ENCODE peak calls at places on chromosomes 5 and 9, in four cellular contexts. K is EL, A is T-helper 2 cell, I is kidney tubule cell. N is an unnamed sample.

GRCh38 chr5:135497971-135498661 is 37.6 kb downstream of the NEUROG1 start:
- DNase-seq in K (no peak), I (no peak), A (no peak), N (no peak)

GRCh38 chr5:177366528-177367322 is 9.0 kb downstream of the RGS14 start:
- DNase-seq in K (peak; percentile 88), A (no peak), I (peak; percentile 89), N (peak; percentile 92)

GRCh38 chr5:44845777-44846176 is 37.0 kb downstream of the MRPS30 start:
- DNase-seq in K (no peak), A (no peak), I (no peak), N (no peak)

GRCh38 chr9:124594215-124594614 is 87.0 kb upstream of the NR5A1 start:
- DNase-seq in A (no peak), K (no peak), I (no peak), N (no peak)

GRCh38 chr5:135700731-135701130 is 121.9 kb upstream of the CXCL14 start:
- DNase-seq in A (no peak), I (no peak), K (no peak), N (no peak)

GRCh38 chr9:133253268-133253667 is 21.7 kb downstream of the ABO start:
- DNase-seq in I (no peak), A (no peak), K (no peak), N (no peak)

GRCh38 chr5:117731445-117731844 is 1156.8 kb upstream of the SEMA6A start:
- DNase-seq in A (no peak), I (no peak), K (no peak), N (no peak)

GRCh38 chr9:120571443-120572257 is 8.3 kb downstream of the CDK5RAP2 start:
- DNase-seq in A (no peak), I (no peak), K (no peak), N (peak; percentile 57)

GRCh38 chr9:21682981-21683380 is 119.5 kb upstream of the MTAP start:
- DNase-seq in K (peak; percentile 34), A (no peak), I (peak; percentile 91), N (no peak)

GRCh38 chr5:147567917-147568598 is 58.2 kb upstream of the DPYSL3 start:
- DNase-seq in I (peak; percentile 68), A (no peak), K (peak; percentile 53), N (no peak)

GRCh38 chr5:892390-893136 is at the start of the genes BRD9 and TRIP13:
- DNase-seq in K (peak; percentile 84), I (peak; percentile 84), A (peak; percentile 77), N (peak; percentile 78)

GRCh38 chr5:158910782-158911692 is 188.7 kb downstream of the EBF1 start:
- DNase-seq in A (no peak), K (no peak), I (no peak), N (no peak)

GRCh38 chr5:78720997-78721396 is 72.4 kb upstream of the LHFPL2 start:
- DNase-seq in I (no peak), A (no peak), K (no peak), N (no peak)

GRCh38 chr5:149831492-149831891 is 101.4 kb downstream of the PPARGC1B start:
- DNase-seq in K (peak; percentile 73), A (no peak), I (peak; percentile 77), N (no peak)

GRCh38 chr5:18281947-18282557 is 647.8 kb downstream of the TAF11L14 start:
- DNase-seq in K (peak; percentile 29), A (no peak), I (peak; percentile 43), N (no peak)

GRCh38 chr9:123513554-123513953 is 157.6 kb downstream of the CRB2 start:
- DNase-seq in A (no peak), I (no peak), K (no peak), N (no peak)

GRCh38 chr5:135493406-135494180 is 41.4 kb upstream of the TIFAB start:
- DNase-seq in A (no peak), I (peak; percentile 77), K (peak; percentile 86), N (no peak)

GRCh38 chr9:80175286-80175906 is 603.6 kb downstream of the TLE4 start:
- DNase-seq in A (no peak), I (peak; percentile 50), K (peak; percentile 46), N (peak; percentile 16)

GRCh38 chr9:88258587-88258986 is 120.3 kb upstream of the SPATA31C2 start:
- DNase-seq in I (peak; percentile 79), A (no peak), K (no peak), N (peak; percentile 56)

GRCh38 chr5:154301726-154302125 is 111.2 kb downstream of the GALNT10 start:
- DNase-seq in I (no peak), K (no peak), A (no peak), N (no peak)

GRCh38 chr5:133742370-133743036 is 130.2 kb upstream of the FSTL4 start:
- DNase-seq in K (no peak), A (no peak), I (peak; percentile 2), N (no peak)

GRCh38 chr9:2023532-2023931 is 8.4 kb downstream of the SMARCA2 start:
- DNase-seq in K (no peak), A (no peak), I (no peak), N (no peak)

GRCh38 chr9:104025109-104025508 is 69.0 kb upstream of the SMC2 start:
- DNase-seq in A (no peak), I (peak; percentile 3), K (no peak), N (no peak)

GRCh38 chr5:135461752-135462151 is 9.6 kb upstream of the TIFAB start:
- DNase-seq in I (no peak), K (no peak), A (no peak), N (no peak)

GRCh38 chr9:95004452-95005275 is 278.2 kb downstream of the AOPEP start:
- DNase-seq in A (no peak), K (peak; percentile 41), I (peak; percentile 62), N (no peak)

GRCh38 chr5:179323026-179323571 is 22.2 kb downstream of the ADAMTS2 start:
- DNase-seq in I (no peak), K (no peak), A (no peak), N (no peak)

GRCh38 chr5:133589286-133589685 is 23.1 kb downstream of the FSTL4 start:
- DNase-seq in I (no peak), K (no peak), A (no peak), N (no peak)

GRCh38 chr5:124210106-124210918 is 536.1 kb downstream of the ZNF608 start:
- DNase-seq in K (no peak), A (no peak), I (peak; percentile 40), N (no peak)

N was measured in mucosa of gallbladder.